ENCODE peak calls at places on chromosomes 1 and 21, in five cellular contexts. Y is H1, V is HepG2, Q is HCT116, D is GM12878. K is an unnamed sample.

GRCh38 chr21:38266732-38267131 is 9.9 kb downstream of the KCNJ15 start:
- DNase-seq in D (no peak), Q (no peak), Y (no peak), V (no peak), K (no peak)

GRCh38 chr1:941588-942383 is 17.3 kb downstream of the NOC2L start:
- DNase-seq in V (peak), Y (no peak), D (no peak), Q (no peak), K (peak)

GRCh38 chr1:44423706-44424546 is 18.9 kb downstream of the RNF220 start:
- DNase-seq in D (no peak), Q (no peak), V (no peak), Y (no peak), K (peak)

GRCh38 chr1:234698624-234699023 is 88.6 kb upstream of the IRF2BP2 start:
- DNase-seq in Q (no peak), D (no peak), V (no peak), Y (no peak), K (no peak)

GRCh38 chr1:34176830-34177613 is at the start of gene C1orf94:
- DNase-seq in Y (no peak), D (no peak), Q (no peak), V (no peak), K (no peak)

GRCh38 chr1:41370225-41370624 is 9.0 kb downstream of the FOXO6 start:
- DNase-seq in Y (no peak), Q (no peak), D (no peak), V (no peak), K (no peak)

GRCh38 chr1:214044438-214045214 is 56.9 kb downstream of the PROX1 start:
- DNase-seq in Y (no peak), V (peak), D (no peak), Q (no peak), K (no peak)

GRCh38 chr1:70353641-70354331 is 736 bp downstream of the ANKRD13C start:
- DNase-seq in Y (no peak), Q (no peak), D (peak), V (peak), K (peak)

GRCh38 chr1:221187174-221187573 is 307.9 kb downstream of the HLX start:
- DNase-seq in D (no peak), Y (no peak), Q (no peak), V (no peak), K (no peak)

GRCh38 chr1:31038360-31038759 is 27.2 kb downstream of the PUM1 start:
- DNase-seq in D (no peak), V (no peak), Y (no peak), Q (no peak), K (no peak)

GRCh38 chr1:156975084-156975483 is 54.7 kb downstream of the LRRC71 start:
- DNase-seq in V (no peak), Q (no peak), D (no peak), Y (no peak), K (no peak)

GRCh38 chr1:56715161-56715560 is 70.0 kb downstream of the PRKAA2 start:
- DNase-seq in D (no peak), V (no peak), Y (no peak), Q (no peak), K (no peak)

GRCh38 chr21:40291560-40291959 is 424.3 kb downstream of the PCP4 start:
- DNase-seq in D (no peak), Q (no peak), Y (peak), V (no peak), K (no peak)

GRCh38 chr1:41616563-41616962 is 132.1 kb upstream of the EDN2 start:
- DNase-seq in V (no peak), Q (no peak), D (no peak), Y (no peak), K (no peak)

GRCh38 chr1:227793079-227793947 is 22.2 kb upstream of the PRSS38 start:
- DNase-seq in Q (no peak), V (no peak), Y (no peak), D (no peak), K (no peak)

GRCh38 chr1:181383695-181384094 is 99.6 kb upstream of the CACNA1E start:
- DNase-seq in Y (no peak), Q (no peak), V (no peak), D (no peak), K (no peak)

GRCh38 chr1:57024855-57025254 is 59.0 kb upstream of the C8B start:
- DNase-seq in D (no peak), Q (no peak), Y (no peak), V (no peak), K (peak)

GRCh38 chr1:198157847-198158765 is 1.3 kb downstream of the NEK7 start:
- DNase-seq in D (no peak), Q (no peak), Y (no peak), V (no peak), K (no peak)

GRCh38 chr1:90402893-90403849 is 313.9 kb downstream of the BARHL2 start:
- DNase-seq in D (no peak), Y (peak), V (peak), Q (peak), K (peak)

GRCh38 chr1:244653439-244654283 is 735 bp downstream of the DESI2 start:
- DNase-seq in Y (no peak), V (peak), D (no peak), Q (no peak), K (peak)

GRCh38 chr1:62599044-62599443 is 1.7 kb downstream of the ANGPTL3 start:
- DNase-seq in V (no peak), Y (no peak), D (no peak), Q (no peak), K (no peak)

GRCh38 chr1:173269490-173270230 is 62.5 kb upstream of the TNFSF4 start:
- DNase-seq in D (no peak), Y (no peak), Q (peak), V (no peak), K (no peak)

GRCh38 chr1:236774926-236775325 is 20.2 kb upstream of the MTR start:
- DNase-seq in Y (no peak), V (peak), Q (peak), D (no peak), K (peak)

GRCh38 chr1:36711480-36711879 is 228.8 kb upstream of the CSF3R start:
- DNase-seq in D (no peak), V (no peak), Y (no peak), Q (no peak), K (no peak)

GRCh38 chr1:16175610-16176553 is 20.0 kb upstream of the EPHA2 start:
- DNase-seq in Y (no peak), V (no peak), D (no peak), Q (no peak), K (no peak)

GRCh38 chr1:8439015-8439702 is 121.2 kb downstream of the SLC45A1 start:
- DNase-seq in Y (no peak), D (no peak), V (peak), Q (no peak), K (no peak)

GRCh38 chr1:246151796-246152434 is 355.2 kb downstream of the SMYD3 start:
- DNase-seq in Q (no peak), V (no peak), Y (no peak), D (no peak), K (no peak)

GRCh38 chr1:27624467-27625233 is 10.3 kb downstream of the FGR start:
- DNase-seq in D (peak), Y (no peak), Q (no peak), V (no peak), K (no peak)

GRCh38 chr1:230109871-230110667 is 43.0 kb downstream of the GALNT2 start:
- DNase-seq in V (peak), Y (no peak), Q (no peak), D (peak), K (no peak)

GRCh38 chr1:11059166-11059989 is 440 bp downstream of the SRM start:
- DNase-seq in Q (no peak), D (no peak), Y (no peak), V (no peak), K (no peak)

GRCh38 chr1:218656301-218657037 is 311.3 kb downstream of the TGFB2 start:
- DNase-seq in Q (no peak), V (no peak), D (no peak), Y (no peak), K (no peak)

GRCh38 chr1:19445417-19446342 is 39.7 kb downstream of the CAPZB start:
- DNase-seq in V (peak), D (no peak), Q (no peak), Y (no peak), K (peak)

GRCh38 chr1:58652351-58653184 is 47.3 kb downstream of the MYSM1 start:
- DNase-seq in Y (no peak), D (peak), V (peak), Q (peak), K (peak)

GRCh38 chr21:32278068-32278467 is 781 bp downstream of the MIS18A start:
- DNase-seq in Y (no peak), D (no peak), Q (no peak), V (no peak), K (no peak)

GRCh38 chr1:174788981-174789380 is 210.8 kb upstream of the CACYBP start:
- DNase-seq in V (no peak), D (no peak), Y (no peak), Q (no peak), K (no peak)

GRCh38 chr1:54904476-54905048 is 17.6 kb upstream of the DHCR24 start:
- DNase-seq in D (no peak), Y (no peak), V (no peak), Q (no peak), K (no peak)

GRCh38 chr1:100799954-100800612 is 80.5 kb downstream of the VCAM1 start:
- DNase-seq in Q (no peak), V (peak), Y (no peak), D (no peak), K (no peak)

GRCh38 chr1:185532853-185533252 is 201.3 kb upstream of the HMCN1 start:
- DNase-seq in Y (no peak), Q (no peak), V (no peak), D (no peak), K (no peak)

GRCh38 chr1:151820940-151821339 is 10.7 kb downstream of the RORC start:
- DNase-seq in V (no peak), Q (no peak), Y (no peak), D (no peak), K (no peak)

GRCh38 chr1:53341961-53342707 is 14.3 kb upstream of the LRP8 start:
- DNase-seq in Q (no peak), D (no peak), V (no peak), Y (no peak), K (no peak)

DNA sequence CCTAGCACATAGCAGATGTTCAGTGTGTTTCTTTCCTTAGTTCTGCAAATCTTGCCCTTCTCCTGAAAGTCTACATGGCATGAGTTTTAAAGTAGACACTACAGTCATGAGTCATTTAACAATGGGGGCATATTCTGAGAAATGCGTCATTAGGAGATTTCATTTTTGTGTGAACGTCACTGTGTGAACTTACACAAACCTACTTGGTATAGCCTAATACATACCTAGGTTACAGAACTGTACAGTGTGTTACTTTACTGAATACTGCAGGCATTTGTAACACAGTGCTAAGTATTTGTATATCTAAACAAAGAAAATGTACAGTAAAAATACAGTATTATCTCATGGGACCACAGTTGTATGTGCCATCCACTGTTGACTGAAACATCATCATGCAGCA is 10.0 kb downstream of the TTF2 start:
- DNase-seq in V (no peak), Y (no peak), D (peak), Q (no peak), K (no peak)
- TF ChIP-seq JUND in V (no peak), Y (no peak), D (no peak), Q (no peak), K (no peak)

GRCh38 chr1:247430430-247430829 is 14.5 kb downstream of the NLRP3 start:
- DNase-seq in Q (no peak), Y (no peak), V (no peak), D (no peak), K (no peak)
- TF ChIP-seq JUND in Q (no peak), Y (no peak), V (no peak), D (no peak), K (no peak)

DNA sequence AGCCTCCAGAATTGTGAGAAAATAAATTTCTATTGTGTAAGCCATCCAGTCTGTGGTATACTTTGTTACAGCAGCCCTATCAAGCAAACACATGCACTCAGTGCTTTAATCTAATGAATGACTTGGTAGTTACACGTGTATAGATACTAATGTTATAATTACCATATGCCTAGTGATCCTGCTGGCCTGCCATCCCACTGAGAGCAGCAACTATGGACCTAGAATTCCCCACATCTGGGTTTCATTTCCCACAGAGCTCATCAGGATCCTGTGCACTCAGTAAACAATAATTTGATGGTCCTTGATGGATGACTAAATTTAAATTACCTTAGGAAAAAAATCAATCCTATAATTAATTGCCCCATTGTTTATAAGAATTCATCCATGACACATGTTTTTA is 86.5 kb upstream of the RGS1 start:
- DNase-seq in Q (no peak), Y (no peak), D (no peak), V (no peak), K (no peak)
- TF ChIP-seq JUND in Q (no peak), Y (no peak), D (no peak), V (no peak), K (no peak)

GRCh38 chr1:190908691-190909090 is 431.0 kb upstream of the BRINP3 start:
- DNase-seq in V (no peak), Y (no peak), D (no peak), Q (no peak), K (no peak)

DNA sequence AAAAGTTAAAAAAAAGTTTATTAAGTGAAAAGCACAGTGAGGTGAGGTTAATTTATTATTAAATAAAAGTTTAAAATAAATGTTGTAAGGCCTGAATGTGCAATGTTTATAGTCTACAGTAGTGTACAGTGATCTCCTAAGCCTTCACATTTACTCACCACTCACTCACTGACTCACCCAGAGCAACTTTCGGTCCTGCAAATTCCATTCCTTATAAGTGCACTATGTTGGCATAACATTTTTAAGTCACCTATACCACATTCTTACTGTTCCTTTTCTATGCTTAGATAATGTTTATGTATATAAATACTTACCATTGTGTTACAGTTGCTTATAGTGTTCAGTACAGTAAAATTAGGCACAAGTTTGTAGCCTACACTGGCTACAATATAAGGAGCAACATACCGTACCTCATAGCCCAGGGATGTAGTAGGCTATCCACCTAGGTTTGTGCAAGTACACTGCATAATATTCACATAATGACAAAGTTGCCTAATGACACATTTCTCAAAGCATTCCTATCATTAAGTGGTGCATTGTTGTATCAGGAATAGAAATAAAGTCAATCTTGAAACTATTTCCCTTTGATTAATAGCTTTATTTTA is 426.5 kb upstream of the BRINP3 start:
- DNase-seq in Q (no peak), D (no peak), Y (no peak), V (no peak), K (no peak)
- TF ChIP-seq JUND in Q (no peak), D (no peak), Y (no peak), V (no peak), K (no peak)

GRCh38 chr1:223258751-223259177 is 105.2 kb downstream of the SUSD4 start:
- DNase-seq in D (no peak), Y (no peak), Q (no peak), V (peak), K (peak)
- TF ChIP-seq JUND in D (no peak), Y (no peak), Q (peak), V (no peak), K (no peak)

GRCh38 chr1:226580625-226581270 is 32.2 kb downstream of the STUM start:
- DNase-seq in Y (no peak), D (no peak), Q (no peak), V (no peak), K (no peak)

GRCh38 chr1:226578946-226579639 is 30.5 kb downstream of the STUM start:
- DNase-seq in Q (no peak), D (no peak), V (no peak), Y (no peak), K (no peak)

GRCh38 chr1:226579781-226580323 is 31.3 kb downstream of the STUM start:
- DNase-seq in D (no peak), V (no peak), Q (no peak), Y (no peak), K (no peak)

GRCh38 chr1:226584164-226584563 is 35.6 kb downstream of the STUM start:
- DNase-seq in D (no peak), V (no peak), Q (no peak), Y (no peak), K (no peak)

GRCh38 chr1:226581650-226582330 is 33.2 kb downstream of the STUM start:
- DNase-seq in D (no peak), Y (no peak), Q (no peak), V (no peak), K (no peak)
- TF ChIP-seq JUND in D (no peak), Y (no peak), Q (no peak), V (no peak), K (no peak)